ENCODE peak calls at places on chromosomes 13 and 19, in five cellular contexts. J, V, G, Y and M are unnamed samples.

GRCh38 chr19:48713041-48713863 is 6.3 kb downstream of the MAMSTR start:
- DNase-seq in J (no peak), V (no peak), Y (no peak), G (no peak), M (no peak)

GRCh38 chr19:16593181-16593580 is 21.0 kb upstream of the SLC35E1 start:
- DNase-seq in Y (no peak), G (no peak), J (no peak), V (no peak), M (no peak)

GRCh38 chr13:95660981-95661581 is 15.9 kb upstream of the DNAJC3 start:
- DNase-seq in V (no peak), Y (no peak), G (peak), J (peak), M (peak)

GRCh38 chr19:39735688-39736087 is 2.1 kb downstream of the CLC start:
- DNase-seq in V (no peak), Y (no peak), J (no peak), G (no peak), M (no peak)

GRCh38 chr13:73060251-73061160 is 1.7 kb downstream of the KLF5 start:
- DNase-seq in J (peak), V (no peak), Y (no peak), G (peak), M (peak)

GRCh38 chr19:383040-383439 is 25.9 kb downstream of the C2CD4C start:
- DNase-seq in V (no peak), G (no peak), Y (no peak), J (no peak), M (no peak)

GRCh38 chr13:41411536-41411935 is 45.8 kb upstream of the RGCC start:
- DNase-seq in G (peak), J (peak), Y (no peak), V (no peak), M (peak)

GRCh38 chr19:36579255-36579654 is 6.2 kb upstream of the ZNF529 start:
- DNase-seq in J (no peak), V (no peak), Y (no peak), G (no peak), M (no peak)

GRCh38 chr19:10010247-10010691 is at the start of gene COL5A3:
- DNase-seq in V (peak), Y (no peak), G (no peak), J (peak), M (no peak)

GRCh38 chr13:27599845-27600553 is 20.3 kb downstream of the LNX2 start:
- DNase-seq in G (peak), Y (no peak), J (peak), V (no peak), M (no peak)

GRCh38 chr19:33904681-33905080 is 108.0 kb downstream of the KCTD15 start:
- DNase-seq in V (no peak), J (peak), Y (no peak), G (peak), M (no peak)

GRCh38 chr13:29484236-29484635 is 111.3 kb downstream of the SLC7A1 start:
- DNase-seq in Y (no peak), G (no peak), V (no peak), J (no peak), M (no peak)

GRCh38 chr13:99126821-99127220 is 73.8 kb upstream of the UBAC2 start:
- DNase-seq in G (no peak), Y (no peak), J (no peak), V (no peak), M (no peak)

GRCh38 chr13:27463500-27463899 is 13.1 kb upstream of the MTIF3 start:
- DNase-seq in V (no peak), J (no peak), G (no peak), Y (no peak), M (no peak)

GRCh38 chr19:11624064-11624463 is 26.8 kb downstream of the ZNF627 start:
- DNase-seq in V (no peak), G (peak), J (peak), Y (no peak), M (no peak)

GRCh38 chr19:30593358-30593757 is 221.2 kb downstream of the ZNF536 start:
- DNase-seq in G (no peak), J (no peak), V (no peak), Y (no peak), M (no peak)

GRCh38 chr13:106172176-106172905 is 363.1 kb downstream of the EFNB2 start:
- DNase-seq in Y (no peak), J (no peak), G (no peak), V (no peak), M (no peak)

GRCh38 chr19:932647-933552 is 7.1 kb downstream of the ARID3A start:
- DNase-seq in G (peak), V (peak), Y (no peak), J (peak), M (peak)

GRCh38 chr13:48078251-48078656 is 16.6 kb downstream of the MED4 start:
- DNase-seq in G (no peak), V (peak), J (no peak), Y (no peak), M (peak)

GRCh38 chr13:24141333-24141910 is 19.1 kb upstream of the SPATA13 start:
- DNase-seq in G (no peak), Y (no peak), J (no peak), V (no peak), M (no peak)

GRCh38 chr13:73598021-73598712 is 536.0 kb downstream of the KLF12 start:
- DNase-seq in V (no peak), J (peak), Y (no peak), G (peak), M (no peak)

GRCh38 chr13:36124236-36124822 is 6.9 kb downstream of the DCLK1 start:
- DNase-seq in J (peak), G (peak), V (no peak), Y (no peak), M (no peak)

GRCh38 chr19:38639679-38640078 is 7.8 kb upstream of the ACTN4 start:
- DNase-seq in Y (no peak), V (no peak), J (no peak), G (no peak), M (no peak)

GRCh38 chr13:44013666-44014291 is 134.1 kb downstream of the LACC1 start:
- DNase-seq in J (peak), G (peak), V (no peak), Y (no peak), M (no peak)

GRCh38 chr13:94658926-94659649 is 53.3 kb downstream of the SOX21 start:
- DNase-seq in Y (no peak), V (no peak), J (no peak), G (no peak), M (no peak)

GRCh38 chr13:21475115-21475514 is 16.0 kb upstream of the ZDHHC20 start:
- DNase-seq in G (no peak), Y (no peak), J (no peak), V (no peak), M (no peak)

GRCh38 chr13:21478881-21479808 is 20.0 kb upstream of the ZDHHC20 start:
- DNase-seq in Y (no peak), J (peak), G (peak), V (peak), M (peak)

GRCh38 chr13:21481359-21481758 is 22.3 kb upstream of the ZDHHC20 start:
- DNase-seq in V (no peak), G (no peak), Y (no peak), J (no peak), M (no peak)

GRCh38 chr13:21476893-21477472 is 17.9 kb upstream of the ZDHHC20 start:
- DNase-seq in Y (peak), J (peak), G (peak), V (peak), M (peak)
- H3K4me3 ChIP-seq in Y (peak), J (no peak), G (peak), V (peak), M (peak)

GRCh38 chr19:4328243-4328990 is 10.2 kb downstream of the STAP2 start:
- DNase-seq in G (peak), V (peak), Y (peak), J (peak), M (peak)
- H3K4me3 ChIP-seq in G (peak), V (peak), Y (peak), J (peak), M (peak)

GRCh38 chr19:2170219-2170618 is 6.5 kb downstream of the DOT1L start:
- DNase-seq in V (no peak), J (no peak), Y (no peak), G (no peak), M (no peak)

GRCh38 chr19:2168619-2169424 is 5.1 kb downstream of the DOT1L start:
- DNase-seq in Y (peak), V (peak), J (peak), G (peak), M (no peak)

GRCh38 chr19:2166741-2167738 is 3.3 kb downstream of the DOT1L start:
- DNase-seq in J (peak), Y (peak), G (peak), V (peak), M (no peak)

GRCh38 chr19:2170987-2171348 is 7.2 kb downstream of the DOT1L start:
- DNase-seq in G (no peak), J (no peak), V (no peak), Y (no peak), M (no peak)

GRCh38 chr19:2167896-2168618 is 4.3 kb downstream of the DOT1L start:
- DNase-seq in J (peak), V (peak), G (peak), Y (no peak), M (peak)
- H3K4me3 ChIP-seq in J (no peak), V (peak), G (no peak), Y (peak), M (peak)

GRCh38 chr19:3716147-3716668 is 8.0 kb downstream of the TJP3 start:
- DNase-seq in V (no peak), Y (no peak), J (no peak), G (no peak), M (no peak)

GRCh38 chr19:3708207-3708931 is at the start of gene TJP3:
- DNase-seq in G (no peak), V (peak), J (peak), Y (no peak), M (no peak)

GRCh38 chr19:3710265-3710812 is 2.2 kb downstream of the TJP3 start:
- DNase-seq in G (peak), V (peak), Y (no peak), J (peak), M (no peak)

GRCh38 chr19:3707868-3708206 is 347 bp upstream of the TJP3 start:
- DNase-seq in V (no peak), J (no peak), G (no peak), Y (no peak), M (no peak)

GRCh38 chr19:3712663-3713531 is 4.7 kb downstream of the TJP3 start:
- DNase-seq in V (peak), G (no peak), J (no peak), Y (no peak), M (no peak)
- H3K4me3 ChIP-seq in V (peak), G (no peak), J (no peak), Y (no peak), M (no peak)

GRCh38 chr13:25179011-25179410 is 6.9 kb upstream of the AMER2 start:
- DNase-seq in Y (no peak), G (no peak), J (no peak), V (no peak), M (no peak)

GRCh38 chr13:25177012-25177411 is 4.9 kb upstream of the AMER2 start:
- DNase-seq in Y (no peak), V (no peak), J (no peak), G (no peak), M (no peak)

GRCh38 chr13:25179810-25180437 is 7.8 kb upstream of the AMER2 start:
- DNase-seq in J (peak), Y (no peak), G (no peak), V (no peak), M (no peak)

GRCh38 chr13:25177636-25178035 is 5.5 kb upstream of the AMER2 start:
- DNase-seq in J (no peak), Y (no peak), G (no peak), V (no peak), M (no peak)

DNA sequence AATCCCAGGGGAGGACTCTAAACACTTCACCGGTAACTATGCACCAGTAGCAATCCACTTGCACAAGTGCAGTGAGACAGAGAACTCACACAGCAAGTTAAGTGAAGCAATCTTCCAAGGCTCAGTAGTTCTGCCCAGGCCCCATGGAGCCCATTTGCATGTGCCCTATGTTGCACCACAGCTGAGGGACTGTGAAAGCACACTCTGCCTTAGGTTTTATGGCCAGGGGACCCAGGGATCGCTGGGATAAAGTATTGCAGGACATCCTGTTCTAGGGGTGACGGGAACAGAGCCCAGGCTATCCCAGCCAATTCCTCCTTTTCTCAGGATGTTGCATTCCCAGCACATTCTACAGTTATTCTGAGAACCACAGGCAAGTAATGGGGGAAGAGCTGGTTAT is 6.0 kb upstream of the AMER2 start:
- DNase-seq in J (no peak), Y (no peak), V (no peak), G (no peak), M (no peak)
- H3K4me3 ChIP-seq in J (no peak), Y (no peak), V (no peak), G (no peak), M (no peak)